ENCODE peak calls at places on chromosomes 6 and 20, in four cellular contexts. One of them, this sample, is unnamed.

GRCh38 chr6:134060491-134061106 is 8.2 kb upstream of the SLC2A12 start:
- DNase-seq in Peyer's patch: no peak
- DNase-seq in CD8-positive, alpha-beta memory T cell: no peak
- DNase-seq in heart right ventricle: no peak
- DNase-seq in this sample: no peak

GRCh38 chr6:6686748-6687601 is 98.5 kb downstream of the LY86 start:
- DNase-seq in Peyer's patch: peak; percentile 41
- DNase-seq in CD8-positive, alpha-beta memory T cell: no peak
- DNase-seq in heart right ventricle: peak; percentile 95
- DNase-seq in this sample: peak; percentile 98

GRCh38 chr20:49595811-49596545 is 28.0 kb upstream of the PTGIS start:
- DNase-seq in CD8-positive, alpha-beta memory T cell: peak; percentile 54
- DNase-seq in heart right ventricle: no peak
- DNase-seq in Peyer's patch: no peak
- DNase-seq in this sample: no peak

GRCh38 chr6:63816979-63817436 is 181.4 kb downstream of the PHF3 start:
- DNase-seq in CD8-positive, alpha-beta memory T cell: no peak
- DNase-seq in heart right ventricle: no peak
- DNase-seq in Peyer's patch: no peak
- DNase-seq in this sample: no peak

GRCh38 chr6:90269334-90269733 is 27.3 kb downstream of the BACH2 start:
- DNase-seq in heart right ventricle: no peak
- DNase-seq in CD8-positive, alpha-beta memory T cell: no peak
- DNase-seq in Peyer's patch: no peak
- DNase-seq in this sample: no peak

GRCh38 chr6:4567141-4567540 is 209.1 kb upstream of the CDYL start:
- DNase-seq in heart right ventricle: no peak
- DNase-seq in CD8-positive, alpha-beta memory T cell: no peak
- DNase-seq in Peyer's patch: no peak
- DNase-seq in this sample: no peak

GRCh38 chr20:19928379-19929360 is 88.5 kb upstream of the NAA20 start:
- DNase-seq in heart right ventricle: no peak
- DNase-seq in CD8-positive, alpha-beta memory T cell: no peak
- DNase-seq in Peyer's patch: no peak
- DNase-seq in this sample: peak; percentile 75

GRCh38 chr20:3560578-3560977 is 89.8 kb downstream of the ATRN start:
- DNase-seq in Peyer's patch: no peak
- DNase-seq in CD8-positive, alpha-beta memory T cell: no peak
- DNase-seq in heart right ventricle: no peak
- DNase-seq in this sample: no peak

GRCh38 chr20:25984933-25985332 is 288.3 kb upstream of the ZNF337 start:
- DNase-seq in Peyer's patch: no peak
- DNase-seq in heart right ventricle: peak; percentile 40
- DNase-seq in CD8-positive, alpha-beta memory T cell: peak; percentile 72
- DNase-seq in this sample: no peak

GRCh38 chr20:32050851-32051556 is 1.0 kb upstream of the HCK start:
- DNase-seq in CD8-positive, alpha-beta memory T cell: no peak
- DNase-seq in Peyer's patch: peak; percentile 43
- DNase-seq in heart right ventricle: peak; percentile 39
- DNase-seq in this sample: peak; percentile 68

GRCh38 chr6:101783287-101783686 is 389.8 kb downstream of the GRIK2 start:
- DNase-seq in CD8-positive, alpha-beta memory T cell: no peak
- DNase-seq in heart right ventricle: no peak
- DNase-seq in Peyer's patch: no peak
- DNase-seq in this sample: no peak

GRCh38 chr20:34037121-34037520 is 43.4 kb downstream of the RALY start:
- DNase-seq in heart right ventricle: no peak
- DNase-seq in Peyer's patch: peak; percentile 38
- DNase-seq in CD8-positive, alpha-beta memory T cell: peak; percentile 60
- DNase-seq in this sample: no peak

GRCh38 chr6:170583736-170584180 is 679 bp downstream of the PDCD2 start:
- DNase-seq in heart right ventricle: no peak
- DNase-seq in CD8-positive, alpha-beta memory T cell: no peak
- DNase-seq in Peyer's patch: no peak
- DNase-seq in this sample: no peak

GRCh38 chr6:163419413-163420314 is 5.1 kb downstream of the QKI start:
- DNase-seq in Peyer's patch: no peak
- DNase-seq in heart right ventricle: no peak
- DNase-seq in CD8-positive, alpha-beta memory T cell: no peak
- DNase-seq in this sample: no peak

GRCh38 chr6:5305968-5306626 is 44.8 kb downstream of the FARS2 start:
- DNase-seq in Peyer's patch: no peak
- DNase-seq in CD8-positive, alpha-beta memory T cell: no peak
- DNase-seq in heart right ventricle: no peak
- DNase-seq in this sample: no peak

GRCh38 chr20:49775229-49775693 is 37.4 kb upstream of the SLC9A8 start:
- DNase-seq in CD8-positive, alpha-beta memory T cell: no peak
- DNase-seq in heart right ventricle: peak; percentile 21
- DNase-seq in Peyer's patch: no peak
- DNase-seq in this sample: peak; percentile 69

DNA sequence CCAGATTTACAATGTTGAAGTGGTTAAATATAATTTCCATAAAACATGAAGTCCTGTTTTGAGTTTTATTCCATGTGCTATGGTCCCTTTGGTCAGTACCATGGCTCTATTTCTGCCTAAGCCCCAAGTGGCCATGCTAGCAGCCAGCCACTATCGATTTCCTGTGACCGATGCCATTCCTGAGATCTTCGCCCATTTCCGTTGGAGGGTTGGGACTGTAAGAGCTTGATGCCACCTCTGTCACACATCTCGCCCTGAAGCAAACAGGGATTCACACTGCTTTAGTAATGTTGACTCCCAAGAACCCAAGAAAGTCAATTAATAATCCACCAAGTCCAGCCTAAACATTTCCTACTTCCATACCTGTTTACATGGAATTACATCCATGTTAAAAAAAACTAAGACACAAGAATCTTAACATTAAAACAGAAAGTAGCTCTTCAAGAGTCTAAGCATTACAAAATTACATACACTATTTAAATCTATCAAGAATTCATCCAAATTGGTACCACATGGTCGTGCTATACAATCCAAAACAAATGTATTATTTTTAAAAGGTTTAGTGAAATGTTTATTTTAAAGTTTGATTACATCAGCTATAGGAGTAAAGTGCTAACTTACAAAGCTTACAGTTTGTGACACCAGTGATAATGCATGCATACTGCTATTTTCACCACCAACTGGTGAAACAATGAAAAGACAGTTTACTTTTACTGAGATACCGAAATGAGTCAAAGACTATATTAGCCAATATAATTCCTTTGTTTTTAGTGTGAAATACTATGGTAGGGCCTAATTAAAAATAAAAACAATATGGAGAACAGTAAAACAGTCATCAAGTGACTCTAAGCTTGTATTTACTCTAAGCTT is 2.5 kb downstream of the RBM39 start:
- DNase-seq in heart right ventricle: no peak
- DNase-seq in CD8-positive, alpha-beta memory T cell: no peak
- DNase-seq in Peyer's patch: no peak
- DNase-seq in this sample: no peak
- H3K4me3 ChIP-seq in heart right ventricle: peak overlapping the region; percentile 85
- H3K4me3 ChIP-seq in CD8-positive, alpha-beta memory T cell: peak overlapping the region; percentile 91
- H3K4me3 ChIP-seq in Peyer's patch: peak overlapping the region; percentile 80
- H3K4me3 ChIP-seq in this sample: peak overlapping the region; percentile 20

DNA sequence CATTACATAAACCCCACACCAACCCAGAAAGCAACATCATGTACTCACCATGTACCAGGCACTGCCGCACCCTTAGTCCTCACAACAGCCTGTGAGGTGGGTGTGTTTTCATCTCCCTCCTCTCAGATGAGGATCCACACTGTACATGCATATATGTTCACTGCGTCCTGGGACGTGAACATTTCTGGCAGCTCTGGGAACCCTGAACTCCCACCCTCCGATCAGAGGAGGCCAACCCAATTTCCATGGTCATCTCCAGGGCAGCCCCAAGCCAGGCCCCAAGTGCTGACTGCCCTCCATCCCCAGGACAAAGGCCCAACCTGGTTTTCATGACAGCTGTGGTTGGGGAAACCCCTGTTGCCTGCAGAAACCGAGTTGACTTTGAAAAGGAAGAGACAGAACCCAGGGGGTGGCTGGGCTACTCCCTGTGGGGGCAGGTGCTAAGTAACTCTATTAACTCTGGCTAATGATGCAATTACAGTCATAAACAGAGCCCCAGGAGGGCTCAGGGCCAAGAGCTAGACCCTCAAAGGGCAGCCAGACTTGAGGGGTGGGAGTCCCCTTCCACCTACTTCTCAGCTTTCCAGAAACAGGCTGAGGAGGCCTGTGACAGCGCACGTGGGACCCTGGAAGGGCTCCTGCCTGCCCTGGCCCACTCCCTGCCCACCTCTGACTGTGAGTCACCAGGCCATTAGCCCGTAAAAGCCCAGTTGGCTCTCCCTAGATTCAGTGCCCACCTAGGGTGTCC is 2.6 kb downstream of the TFEB start:
- DNase-seq in heart right ventricle: no peak
- DNase-seq in Peyer's patch: peak; percentile 79
- DNase-seq in CD8-positive, alpha-beta memory T cell: peak; percentile 85
- DNase-seq in this sample: no peak
- H3K4me1 ChIP-seq in heart right ventricle: peaks cover 62% of the 10 kb centered on the region
- H3K4me1 ChIP-seq in Peyer's patch: peaks cover 45% of the 10 kb centered on the region
- H3K4me1 ChIP-seq in CD8-positive, alpha-beta memory T cell: peaks cover 46% of the 10 kb centered on the region
- H3K4me1 ChIP-seq in this sample: peaks cover 20% of the 10 kb centered on the region

GRCh38 chr6:36651659-36652379 is 26.7 kb upstream of the CDKN1A start:
- DNase-seq in heart right ventricle: no peak
- DNase-seq in CD8-positive, alpha-beta memory T cell: no peak
- DNase-seq in Peyer's patch: no peak
- DNase-seq in this sample: no peak

GRCh38 chr6:36643967-36644366 is 34.5 kb upstream of the CDKN1A start:
- DNase-seq in Peyer's patch: no peak
- DNase-seq in heart right ventricle: no peak
- DNase-seq in CD8-positive, alpha-beta memory T cell: no peak
- DNase-seq in this sample: no peak

GRCh38 chr6:36650848-36651247 is 27.7 kb upstream of the CDKN1A start:
- DNase-seq in CD8-positive, alpha-beta memory T cell: no peak
- DNase-seq in heart right ventricle: no peak
- DNase-seq in Peyer's patch: peak; percentile 62
- DNase-seq in this sample: no peak

GRCh38 chr6:36649721-36650484 is 28.6 kb upstream of the CDKN1A start:
- DNase-seq in CD8-positive, alpha-beta memory T cell: no peak
- DNase-seq in heart right ventricle: no peak
- DNase-seq in Peyer's patch: no peak
- DNase-seq in this sample: no peak

DNA sequence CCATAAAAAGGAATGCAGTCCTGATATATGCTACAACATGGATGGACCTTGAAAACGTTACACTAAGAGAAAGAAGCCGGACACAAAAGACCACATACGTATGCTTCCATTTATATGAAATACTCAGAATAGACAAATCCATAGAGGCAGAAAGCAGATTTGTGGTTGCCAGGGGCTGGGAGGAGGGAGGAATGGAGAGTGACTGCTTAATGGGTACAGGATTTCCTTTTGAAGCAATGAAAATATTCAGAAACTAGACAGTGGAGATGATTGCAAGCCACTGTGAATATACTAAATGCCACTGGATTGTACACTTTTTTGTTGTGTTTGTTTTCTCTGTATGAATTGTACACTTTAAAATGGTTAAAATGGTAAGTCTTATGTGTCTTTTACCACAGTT is 29.4 kb upstream of the CDKN1A start:
- DNase-seq in Peyer's patch: no peak
- DNase-seq in CD8-positive, alpha-beta memory T cell: no peak
- DNase-seq in heart right ventricle: no peak
- DNase-seq in this sample: no peak
- H3K27ac ChIP-seq in Peyer's patch: no peak overlapping the region
- H3K27ac ChIP-seq in CD8-positive, alpha-beta memory T cell: no peak overlapping the region
- H3K27ac ChIP-seq in heart right ventricle: no peak overlapping the region
- H3K27ac ChIP-seq in this sample: no peak overlapping the region

GRCh38 chr6:136646377-136646776 is 96.2 kb upstream of the MAP7 start:
- DNase-seq in heart right ventricle: no peak
- DNase-seq in Peyer's patch: no peak
- DNase-seq in CD8-positive, alpha-beta memory T cell: no peak
- DNase-seq in this sample: no peak

GRCh38 chr6:136651982-136652381 is 101.8 kb upstream of the MAP7 start:
- DNase-seq in Peyer's patch: no peak
- DNase-seq in CD8-positive, alpha-beta memory T cell: no peak
- DNase-seq in heart right ventricle: no peak
- DNase-seq in this sample: no peak

GRCh38 chr6:136644597-136644952 is 94.4 kb upstream of the MAP7 start:
- DNase-seq in CD8-positive, alpha-beta memory T cell: no peak
- DNase-seq in Peyer's patch: no peak
- DNase-seq in heart right ventricle: no peak
- DNase-seq in this sample: no peak

GRCh38 chr6:136643850-136644596 is 93.8 kb upstream of the MAP7 start:
- DNase-seq in CD8-positive, alpha-beta memory T cell: peak; percentile 85
- DNase-seq in Peyer's patch: peak; percentile 90
- DNase-seq in heart right ventricle: peak; percentile 84
- DNase-seq in this sample: peak; percentile 94

GRCh38 chr6:136647363-136647763 is 97.1 kb upstream of the MAP7 start:
- DNase-seq in heart right ventricle: no peak
- DNase-seq in CD8-positive, alpha-beta memory T cell: peak; percentile 68
- DNase-seq in Peyer's patch: no peak
- DNase-seq in this sample: no peak
- H3K4me3 ChIP-seq in heart right ventricle: no peak overlapping the region
- H3K4me3 ChIP-seq in CD8-positive, alpha-beta memory T cell: no peak overlapping the region
- H3K4me3 ChIP-seq in Peyer's patch: no peak overlapping the region
- H3K4me3 ChIP-seq in this sample: no peak overlapping the region

GRCh38 chr6:68640506-68640875 is 5.4 kb downstream of the ADGRB3 start:
- DNase-seq in CD8-positive, alpha-beta memory T cell: no peak
- DNase-seq in heart right ventricle: no peak
- DNase-seq in Peyer's patch: no peak
- DNase-seq in this sample: no peak

GRCh38 chr6:68639826-68640505 is 4.9 kb downstream of the ADGRB3 start:
- DNase-seq in CD8-positive, alpha-beta memory T cell: no peak
- DNase-seq in heart right ventricle: no peak
- DNase-seq in Peyer's patch: no peak
- DNase-seq in this sample: no peak

GRCh38 chr6:68642977-68643376 is 7.9 kb downstream of the ADGRB3 start:
- DNase-seq in Peyer's patch: no peak
- DNase-seq in heart right ventricle: no peak
- DNase-seq in CD8-positive, alpha-beta memory T cell: no peak
- DNase-seq in this sample: no peak

GRCh38 chr6:68642081-68642480 is 7.0 kb downstream of the ADGRB3 start:
- DNase-seq in Peyer's patch: no peak
- DNase-seq in CD8-positive, alpha-beta memory T cell: no peak
- DNase-seq in heart right ventricle: no peak
- DNase-seq in this sample: no peak

GRCh38 chr6:68641172-68641571 is 6.1 kb downstream of the ADGRB3 start:
- DNase-seq in Peyer's patch: no peak
- DNase-seq in CD8-positive, alpha-beta memory T cell: no peak
- DNase-seq in heart right ventricle: no peak
- DNase-seq in this sample: no peak
- H3K4me1 ChIP-seq in Peyer's patch: no peaks in the 10 kb centered on the region
- H3K4me1 ChIP-seq in CD8-positive, alpha-beta memory T cell: no peaks in the 10 kb centered on the region
- H3K4me1 ChIP-seq in heart right ventricle: no peaks in the 10 kb centered on the region
- H3K4me1 ChIP-seq in this sample: no peaks in the 10 kb centered on the region

GRCh38 chr6:56795852-56796532 is 153.3 kb upstream of the DST start:
- DNase-seq in heart right ventricle: no peak
- DNase-seq in Peyer's patch: no peak
- DNase-seq in CD8-positive, alpha-beta memory T cell: no peak
- DNase-seq in this sample: no peak
- H3K27ac ChIP-seq in heart right ventricle: peak overlapping the region; percentile 76
- H3K27ac ChIP-seq in Peyer's patch: no peak overlapping the region
- H3K27ac ChIP-seq in CD8-positive, alpha-beta memory T cell: no peak overlapping the region
- H3K27ac ChIP-seq in this sample: no peak overlapping the region

DNA sequence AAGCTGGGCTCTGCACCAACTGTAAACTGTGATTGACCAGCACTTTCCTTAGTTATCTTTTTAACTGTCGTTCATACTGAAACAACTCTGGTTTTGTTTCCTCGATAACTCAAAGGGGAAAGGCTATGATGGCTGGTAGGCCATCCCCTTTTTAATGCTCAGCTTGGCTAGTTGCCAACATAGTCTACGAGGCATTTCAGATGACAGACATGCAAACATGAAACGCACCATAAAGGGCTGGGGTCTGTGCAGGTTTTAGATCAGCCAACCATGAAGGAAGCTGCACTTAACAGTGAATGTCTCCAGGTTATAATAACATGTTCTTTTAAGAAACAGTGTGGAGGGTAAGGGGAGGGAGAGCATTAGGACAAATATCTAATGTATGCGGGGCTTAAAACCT is 497.0 kb upstream of the ARID1B start:
- DNase-seq in CD8-positive, alpha-beta memory T cell: no peak
- DNase-seq in Peyer's patch: peak; percentile 16
- DNase-seq in heart right ventricle: no peak
- DNase-seq in this sample: no peak
- H3K4me3 ChIP-seq in CD8-positive, alpha-beta memory T cell: no peak overlapping the region
- H3K4me3 ChIP-seq in Peyer's patch: no peak overlapping the region
- H3K4me3 ChIP-seq in heart right ventricle: no peak overlapping the region
- H3K4me3 ChIP-seq in this sample: no peak overlapping the region

This sample was measured in lung.